ENCODE peak calls at places on chromosomes 2 and 18, in six cellular contexts. One of them, this sample, is unnamed.

GRCh38 chr18:27378396-27379094 is 193.4 kb upstream of the CHST9 start:
- DNase-seq in body of pancreas: peak
- DNase-seq in upper lobe of left lung: no peak
- DNase-seq in uterus: no peak
- DNase-seq in transverse colon: no peak
- DNase-seq in prostate gland: no peak
- DNase-seq in this sample: no peak

GRCh38 chr2:16861154-16861929 is 195.7 kb upstream of the CYRIA start:
- DNase-seq in body of pancreas: no peak
- DNase-seq in prostate gland: no peak
- DNase-seq in transverse colon: no peak
- DNase-seq in uterus: no peak
- DNase-seq in upper lobe of left lung: no peak
- DNase-seq in this sample: no peak

GRCh38 chr2:29262681-29263260 is 147.6 kb downstream of the CLIP4 start:
- DNase-seq in transverse colon: no peak
- DNase-seq in upper lobe of left lung: no peak
- DNase-seq in prostate gland: no peak
- DNase-seq in body of pancreas: no peak
- DNase-seq in uterus: no peak
- DNase-seq in this sample: no peak

GRCh38 chr2:160479269-160479668 is 14.3 kb downstream of the RBMS1 start:
- DNase-seq in upper lobe of left lung: no peak
- DNase-seq in uterus: no peak
- DNase-seq in body of pancreas: no peak
- DNase-seq in transverse colon: no peak
- DNase-seq in prostate gland: no peak
- DNase-seq in this sample: no peak

GRCh38 chr2:126732682-126733245 is 76.8 kb downstream of the GYPC start:
- DNase-seq in prostate gland: no peak
- DNase-seq in body of pancreas: no peak
- DNase-seq in transverse colon: no peak
- DNase-seq in upper lobe of left lung: no peak
- DNase-seq in uterus: no peak
- DNase-seq in this sample: no peak

GRCh38 chr2:233210843-233211600 is 40.5 kb upstream of the ATG16L1 start:
- DNase-seq in prostate gland: peak
- DNase-seq in upper lobe of left lung: peak
- DNase-seq in transverse colon: peak
- DNase-seq in body of pancreas: peak
- DNase-seq in uterus: peak
- DNase-seq in this sample: peak

GRCh38 chr2:229235136-229235914 is 35.8 kb downstream of the PID1 start:
- DNase-seq in upper lobe of left lung: no peak
- DNase-seq in uterus: peak
- DNase-seq in transverse colon: no peak
- DNase-seq in prostate gland: no peak
- DNase-seq in body of pancreas: no peak
- DNase-seq in this sample: peak

GRCh38 chr2:178723786-178724346 is 83.4 kb downstream of the TTN start:
- DNase-seq in upper lobe of left lung: no peak
- DNase-seq in body of pancreas: no peak
- DNase-seq in transverse colon: no peak
- DNase-seq in uterus: no peak
- DNase-seq in prostate gland: no peak
- DNase-seq in this sample: no peak

GRCh38 chr2:45935791-45936622 is 284.5 kb downstream of the PRKCE start:
- DNase-seq in body of pancreas: peak
- DNase-seq in transverse colon: peak
- DNase-seq in prostate gland: peak
- DNase-seq in upper lobe of left lung: peak
- DNase-seq in uterus: peak
- DNase-seq in this sample: peak

GRCh38 chr2:949894-950626 is 589 bp upstream of the SNTG2 start:
- DNase-seq in uterus: no peak
- DNase-seq in upper lobe of left lung: peak
- DNase-seq in body of pancreas: peak
- DNase-seq in transverse colon: no peak
- DNase-seq in prostate gland: no peak
- DNase-seq in this sample: no peak

GRCh38 chr18:56388571-56388970 is 249.8 kb downstream of the TXNL1 start:
- DNase-seq in upper lobe of left lung: no peak
- DNase-seq in uterus: no peak
- DNase-seq in body of pancreas: no peak
- DNase-seq in transverse colon: no peak
- DNase-seq in prostate gland: no peak
- DNase-seq in this sample: no peak

GRCh38 chr2:201432551-201433388 is 18.5 kb downstream of the TRAK2 start:
- DNase-seq in upper lobe of left lung: no peak
- DNase-seq in body of pancreas: no peak
- DNase-seq in transverse colon: no peak
- DNase-seq in prostate gland: no peak
- DNase-seq in uterus: no peak
- DNase-seq in this sample: no peak

GRCh38 chr18:24915547-24915946 is 436.4 kb downstream of the ZNF521 start:
- DNase-seq in upper lobe of left lung: no peak
- DNase-seq in body of pancreas: no peak
- DNase-seq in transverse colon: no peak
- DNase-seq in uterus: no peak
- DNase-seq in prostate gland: no peak
- DNase-seq in this sample: no peak

GRCh38 chr2:144624451-144624850 is 104.5 kb upstream of the ZEB2 start:
- DNase-seq in uterus: no peak
- DNase-seq in body of pancreas: no peak
- DNase-seq in transverse colon: no peak
- DNase-seq in upper lobe of left lung: no peak
- DNase-seq in prostate gland: no peak
- DNase-seq in this sample: no peak

GRCh38 chr2:67514515-67514914 is 117.4 kb downstream of the ETAA1 start:
- DNase-seq in body of pancreas: no peak
- DNase-seq in transverse colon: no peak
- DNase-seq in upper lobe of left lung: no peak
- DNase-seq in uterus: no peak
- DNase-seq in prostate gland: no peak
- DNase-seq in this sample: no peak

GRCh38 chr2:1995987-1996386 is 251.7 kb upstream of the PXDN start:
- DNase-seq in body of pancreas: no peak
- DNase-seq in prostate gland: no peak
- DNase-seq in uterus: no peak
- DNase-seq in transverse colon: no peak
- DNase-seq in upper lobe of left lung: no peak
- DNase-seq in this sample: no peak

GRCh38 chr18:27004056-27004829 is 138.7 kb upstream of the AQP4 start:
- DNase-seq in transverse colon: no peak
- DNase-seq in body of pancreas: no peak
- DNase-seq in uterus: no peak
- DNase-seq in upper lobe of left lung: no peak
- DNase-seq in prostate gland: no peak
- DNase-seq in this sample: no peak

GRCh38 chr2:69926849-69927515 is 12.1 kb downstream of the MXD1 start:
- DNase-seq in upper lobe of left lung: no peak
- DNase-seq in prostate gland: no peak
- DNase-seq in transverse colon: no peak
- DNase-seq in body of pancreas: no peak
- DNase-seq in uterus: no peak
- DNase-seq in this sample: no peak

GRCh38 chr2:134138115-134138514 is 115.8 kb upstream of the MGAT5 start:
- DNase-seq in transverse colon: no peak
- DNase-seq in uterus: no peak
- DNase-seq in body of pancreas: no peak
- DNase-seq in upper lobe of left lung: no peak
- DNase-seq in prostate gland: no peak
- DNase-seq in this sample: no peak
- H3K27ac ChIP-seq in transverse colon: peak
- H3K27ac ChIP-seq in uterus: no peak
- H3K27ac ChIP-seq in body of pancreas: peak
- H3K27ac ChIP-seq in upper lobe of left lung: peak
- H3K27ac ChIP-seq in prostate gland: no peak
- H3K27ac ChIP-seq in this sample: peak

GRCh38 chr2:191760655-191761054 is 82.7 kb downstream of the NABP1 start:
- DNase-seq in transverse colon: no peak
- DNase-seq in uterus: no peak
- DNase-seq in prostate gland: no peak
- DNase-seq in body of pancreas: no peak
- DNase-seq in upper lobe of left lung: no peak
- DNase-seq in this sample: no peak
- TF ChIP-seq POLR2A in transverse colon: no peak
- TF ChIP-seq POLR2A in uterus: no peak
- TF ChIP-seq POLR2A in prostate gland: no peak
- TF ChIP-seq POLR2A in body of pancreas: no peak
- TF ChIP-seq POLR2A in upper lobe of left lung: no peak
- TF ChIP-seq POLR2A in this sample: no peak

GRCh38 chr2:175811966-175812365 is 190.1 kb downstream of the LNPK start:
- DNase-seq in body of pancreas: no peak
- DNase-seq in prostate gland: no peak
- DNase-seq in upper lobe of left lung: no peak
- DNase-seq in uterus: no peak
- DNase-seq in transverse colon: no peak
- DNase-seq in this sample: no peak
- TF ChIP-seq CTCF in body of pancreas: no peak
- TF ChIP-seq CTCF in prostate gland: no peak
- TF ChIP-seq CTCF in upper lobe of left lung: no peak
- TF ChIP-seq CTCF in uterus: no peak
- TF ChIP-seq CTCF in transverse colon: no peak
- TF ChIP-seq CTCF in this sample: no peak

GRCh38 chr2:240134466-240134865 is 1.6 kb downstream of the COPS9 start:
- DNase-seq in body of pancreas: no peak
- DNase-seq in upper lobe of left lung: no peak
- DNase-seq in uterus: no peak
- DNase-seq in prostate gland: no peak
- DNase-seq in transverse colon: no peak
- DNase-seq in this sample: no peak
- H3K27ac ChIP-seq in body of pancreas: no peak
- H3K27ac ChIP-seq in upper lobe of left lung: no peak
- H3K27ac ChIP-seq in uterus: no peak
- H3K27ac ChIP-seq in prostate gland: no peak
- H3K27ac ChIP-seq in transverse colon: no peak
- H3K27ac ChIP-seq in this sample: no peak

This sample was measured in adrenal gland.